ENCODE peak calls at places on chromosomes 1 and 21, in five cellular contexts. W is erythroblast, Z is gastrocnemius medialis, V is Peyer's patch, U is transverse colon. D is an unnamed sample.

GRCh38 chr1:7458946-7459345 is 312.1 kb upstream of the VAMP3 start:
- DNase-seq in V (no peak), U (no peak), Z (no peak), W (no peak), D (no peak)

GRCh38 chr1:1349256-1350012 is at the start of gene DVL1:
- DNase-seq in W (peak), U (peak), V (peak), Z (no peak), D (peak)

GRCh38 chr1:174960362-174960761 is 39.4 kb upstream of the CACYBP start:
- DNase-seq in Z (no peak), W (no peak), U (no peak), V (no peak), D (no peak)

GRCh38 chr1:7175507-7175906 is 390.3 kb downstream of the CAMTA1 start:
- DNase-seq in V (no peak), Z (no peak), U (no peak), W (no peak), D (no peak)

GRCh38 chr1:167876597-167877175 is 37.2 kb downstream of the ADCY10 start:
- DNase-seq in U (no peak), Z (no peak), V (no peak), W (no peak), D (no peak)

GRCh38 chr1:227885135-227885647 is 62.5 kb downstream of the WNT9A start:
- DNase-seq in W (no peak), Z (peak), V (peak), U (no peak), D (no peak)

GRCh38 chr1:56547473-56547872 is 31.9 kb downstream of the PLPP3 start:
- DNase-seq in W (no peak), V (no peak), Z (no peak), U (no peak), D (no peak)

GRCh38 chr1:151693057-151693651 is 23.4 kb downstream of the CELF3 start:
- DNase-seq in W (peak), U (no peak), V (no peak), Z (no peak), D (no peak)

GRCh38 chr1:111221633-111222286 is 5.8 kb upstream of the CHI3L2 start:
- DNase-seq in V (peak), W (no peak), U (peak), Z (no peak), D (no peak)

GRCh38 chr1:84433253-84434080 is 35.2 kb downstream of the DNASE2B start:
- DNase-seq in W (peak), V (peak), Z (peak), U (peak), D (peak)

GRCh38 chr1:61011514-61012263 is 70.7 kb upstream of the NFIA start:
- DNase-seq in U (no peak), V (no peak), W (no peak), Z (no peak), D (no peak)

GRCh38 chr1:241990040-241990439 is 8.9 kb downstream of the MAP1LC3C start:
- DNase-seq in U (peak), V (peak), W (no peak), Z (peak), D (peak)

GRCh38 chr1:16724718-16725438 is 15.4 kb upstream of the RNU1-4 start:
- DNase-seq in Z (no peak), U (peak), V (peak), W (no peak), D (peak)

GRCh38 chr1:115507256-115507589 is 134.5 kb upstream of the VANGL1 start:
- DNase-seq in U (no peak), Z (no peak), V (no peak), W (no peak), D (no peak)

GRCh38 chr1:104100079-104100478 is 350.4 kb downstream of the AMY1C start:
- DNase-seq in V (no peak), W (no peak), U (no peak), Z (no peak), D (no peak)

GRCh38 chr1:234495231-234495990 is 16.4 kb upstream of the TARBP1 start:
- DNase-seq in U (no peak), W (no peak), Z (peak), V (no peak), D (no peak)

GRCh38 chr1:118210051-118210722 is 25.2 kb upstream of the SPAG17 start:
- DNase-seq in W (no peak), U (no peak), V (no peak), Z (no peak), D (no peak)

GRCh38 chr1:60149254-60149653 is 75.7 kb upstream of the C1orf87 start:
- DNase-seq in Z (peak), V (peak), W (no peak), U (peak), D (peak)

GRCh38 chr21:33886316-33886715 is 29.3 kb downstream of the ATP5PO start:
- DNase-seq in U (no peak), V (no peak), Z (no peak), W (no peak), D (no peak)

GRCh38 chr1:229258031-229258850 is 12.7 kb upstream of the RAB4A start:
- DNase-seq in V (peak), W (peak), Z (peak), U (peak), D (peak)

GRCh38 chr1:108557311-108557710 is 2.6 kb upstream of the EEIG2 start:
- DNase-seq in Z (no peak), W (no peak), V (no peak), U (no peak), D (no peak)

GRCh38 chr21:42565206-42565810 is 51.7 kb downstream of the SLC37A1 start:
- DNase-seq in U (peak), Z (no peak), W (no peak), V (peak), D (peak)

GRCh38 chr1:36321119-36321951 is 2.1 kb downstream of the EVA1B start:
- DNase-seq in Z (peak), U (peak), W (peak), V (peak), D (peak)

GRCh38 chr1:177969825-177970371 is at the start of gene SEC16B:
- DNase-seq in Z (no peak), W (no peak), U (peak), V (peak), D (no peak)

GRCh38 chr1:182015360-182015759 is 46.2 kb downstream of the ZNF648 start:
- DNase-seq in V (no peak), U (no peak), Z (no peak), W (peak), D (no peak)

GRCh38 chr21:42156690-42157605 is 62.0 kb upstream of the ABCG1 start:
- DNase-seq in Z (no peak), V (peak), U (peak), W (no peak), D (peak)

GRCh38 chr1:199546323-199546722 is 481.2 kb upstream of the NR5A2 start:
- DNase-seq in W (no peak), U (no peak), V (no peak), Z (no peak), D (no peak)

GRCh38 chr21:46368533-46369285 is 44.8 kb downstream of the PCNT start:
- DNase-seq in W (no peak), U (no peak), Z (peak), V (no peak), D (no peak)

GRCh38 chr1:67308136-67308535 is 463 bp downstream of the IL12RB2 start:
- DNase-seq in V (no peak), W (peak), U (no peak), Z (no peak), D (no peak)

GRCh38 chr1:175016073-175016722 is 7.0 kb downstream of the MRPS14 start:
- DNase-seq in W (no peak), V (no peak), U (no peak), Z (peak), D (no peak)

GRCh38 chr1:207091185-207091906 is 2.7 kb downstream of the C4BPB start:
- DNase-seq in U (no peak), Z (no peak), V (no peak), W (no peak), D (no peak)
- TF ChIP-seq POLR2A in U (no peak), Z (no peak), V (no peak), W (no peak), D (no peak)

GRCh38 chr21:29297483-29298347 is 1.0 kb upstream of the BACH1 start:
- DNase-seq in V (no peak), U (peak), Z (peak), W (no peak), D (peak)

GRCh38 chr21:29299906-29300546 is 1.3 kb downstream of the BACH1 start:
- DNase-seq in Z (peak), V (peak), U (peak), W (peak), D (peak)

GRCh38 chr21:29299046-29299905 is 554 bp downstream of the BACH1 start:
- DNase-seq in Z (peak), U (peak), V (peak), W (peak), D (peak)

GRCh38 chr21:29296452-29296851 is 2.3 kb upstream of the BACH1 start:
- DNase-seq in V (no peak), W (no peak), Z (no peak), U (no peak), D (no peak)

GRCh38 chr21:29298348-29299045 is at the start of gene BACH1:
- DNase-seq in Z (peak), V (peak), W (peak), U (peak), D (peak)
- TF ChIP-seq POLR2A in Z (peak), V (peak), W (peak), U (peak), D (peak)

DNA sequence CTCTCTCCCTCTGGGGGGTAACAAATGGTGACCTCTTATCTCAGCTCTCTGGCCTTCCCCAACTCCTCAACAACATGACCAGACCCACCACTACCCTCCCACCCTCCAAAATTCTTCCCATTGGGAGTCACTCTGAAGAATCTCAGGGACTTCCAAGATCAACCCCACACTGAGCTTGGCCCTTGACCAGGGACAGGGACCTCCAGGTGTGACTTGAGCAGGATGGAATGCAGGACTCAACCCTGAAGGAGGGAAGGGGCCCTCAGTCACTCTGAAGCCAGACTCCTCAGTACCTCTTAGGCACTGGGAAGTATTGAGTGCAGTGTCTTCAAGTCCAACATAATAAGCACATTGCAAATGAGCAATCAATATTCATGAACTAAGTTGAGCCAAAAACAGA is 1.9 kb downstream of the CASQ1 start:
- DNase-seq in Z (no peak), V (no peak), W (no peak), U (no peak), D (no peak)
- TF ChIP-seq POLR2A in Z (no peak), V (no peak), W (no peak), U (no peak), D (no peak)

GRCh38 chr21:25424674-25425073 is 182.6 kb downstream of the MRPL39 start:
- DNase-seq in V (no peak), Z (no peak), U (no peak), W (no peak), D (no peak)
- TF ChIP-seq POLR2A in V (no peak), Z (no peak), U (no peak), W (no peak), D (no peak)

DNA sequence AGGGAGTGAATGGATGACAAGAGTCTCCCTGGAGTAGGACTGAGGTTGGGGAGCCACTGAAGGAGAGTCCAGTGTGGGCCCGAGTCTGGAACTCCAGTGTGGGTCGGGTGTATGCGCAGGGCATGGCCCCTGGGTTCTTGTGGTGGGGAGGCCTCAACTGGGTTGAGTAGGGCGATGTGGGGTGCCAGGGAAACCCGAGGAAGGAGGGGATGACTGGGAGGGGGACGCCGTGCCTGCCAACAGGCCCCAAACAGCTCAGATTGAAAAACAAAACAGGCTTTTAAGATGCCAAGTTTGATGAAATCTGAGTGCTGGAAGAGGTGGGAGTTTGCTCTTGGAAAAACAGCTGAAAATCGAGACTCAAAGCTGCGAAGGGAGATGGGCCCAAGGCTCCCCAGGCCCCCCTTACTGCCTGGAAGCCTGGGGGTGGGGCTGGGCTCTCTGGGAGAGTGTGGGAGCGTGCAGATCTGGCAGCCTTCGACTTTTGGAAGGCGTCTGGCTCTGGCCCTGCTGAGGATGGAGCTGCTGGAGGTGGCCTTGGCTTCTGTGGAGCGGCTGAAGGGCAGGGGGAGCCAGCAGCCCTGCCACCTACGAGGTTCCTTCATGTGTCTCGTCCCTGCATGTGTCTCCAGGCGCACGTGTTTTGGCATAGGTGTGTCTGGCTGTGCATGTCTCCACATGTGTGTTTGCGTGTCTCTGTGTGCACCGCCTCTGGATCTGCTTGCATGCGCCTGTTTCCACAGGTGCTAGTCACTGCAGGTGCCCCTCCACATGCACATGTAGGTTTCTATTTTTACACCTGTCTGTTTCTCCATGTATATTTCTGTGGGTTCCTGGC is 33.3 kb downstream of the PTPRF start:
- DNase-seq in U (no peak), V (no peak), Z (no peak), W (no peak), D (peak)
- TF ChIP-seq POLR2A in U (no peak), V (no peak), Z (no peak), W (no peak), D (no peak)

GRCh38 chr1:52925571-52926005 is 1.5 kb upstream of the SCP2 start:
- DNase-seq in V (no peak), W (no peak), U (no peak), Z (no peak), D (peak)
- TF ChIP-seq POLR2A in V (no peak), W (no peak), U (no peak), Z (no peak), D (peak)

GRCh38 chr1:156123356-156124196 is 9.1 kb downstream of the LMNA start:
- DNase-seq in U (peak), V (peak), W (peak), Z (peak), D (peak)
- TF ChIP-seq POLR2A in U (peak), V (peak), W (peak), Z (peak), D (peak)

GRCh38 chr1:15603050-15603965 is 13.9 kb upstream of the DDI2 start:
- DNase-seq in Z (peak), W (peak), U (peak), V (peak), D (peak)
- TF ChIP-seq POLR2A in Z (peak), W (peak), U (peak), V (peak), D (peak)

GRCh38 chr1:161185282-161185682 is 8.0 kb upstream of the B4GALT3 start:
- DNase-seq in W (peak), V (peak), Z (peak), U (peak), D (peak)
- TF ChIP-seq POLR2A in W (no peak), V (no peak), Z (no peak), U (no peak), D (no peak)

GRCh38 chr1:12169442-12170135 is 2.8 kb downstream of the TNFRSF1B start:
- DNase-seq in U (no peak), Z (no peak), V (no peak), W (no peak), D (no peak)

GRCh38 chr1:12168451-12169160 is 1.8 kb downstream of the TNFRSF1B start:
- DNase-seq in Z (no peak), V (no peak), W (no peak), U (no peak), D (no peak)

GRCh38 chr1:12165342-12165741 is 1.4 kb upstream of the TNFRSF1B start:
- DNase-seq in Z (no peak), V (no peak), W (no peak), U (no peak), D (no peak)

GRCh38 chr1:12167493-12168429 is 970 bp downstream of the TNFRSF1B start:
- DNase-seq in U (no peak), V (no peak), W (peak), Z (no peak), D (no peak)

GRCh38 chr1:12166834-12167492 is at the start of gene TNFRSF1B:
- DNase-seq in W (peak), V (peak), U (peak), Z (no peak), D (peak)
- TF ChIP-seq POLR2A in W (peak), V (peak), U (peak), Z (peak), D (peak)